ENCODE peak calls at places on chromosomes 11 and 22, in four cellular contexts. O is HEK293T, B is K562, M is HepG2. X is an unnamed sample.

GRCh38 chr11:125773516-125773915 is 5.1 kb downstream of the PATE2 start:
- DNase-seq in M (no peak), B (no peak), O (no peak), X (no peak)

GRCh38 chr11:105701098-105701497 is 91.2 kb downstream of the GRIA4 start:
- DNase-seq in O (no peak), M (no peak), B (no peak), X (no peak)

GRCh38 chr11:119338318-119338890 is 2.3 kb downstream of the C1QTNF5 start:
- DNase-seq in O (peak), M (peak), B (peak), X (no peak)

GRCh38 chr22:34841321-34841901 is 224.5 kb upstream of the ISX start:
- DNase-seq in O (no peak), M (no peak), B (no peak), X (no peak)

GRCh38 chr11:102800774-102801173 is 2.8 kb upstream of the MMP1 start:
- DNase-seq in B (no peak), M (no peak), O (no peak), X (no peak)

GRCh38 chr11:69052343-69053168 is 3.8 kb downstream of the TPCN2 start:
- DNase-seq in B (no peak), M (no peak), O (no peak), X (no peak)

GRCh38 chr22:18091916-18092526 is 14.2 kb downstream of the PEX26 start:
- DNase-seq in O (no peak), B (no peak), M (peak), X (no peak)

GRCh38 chr11:23725752-23726151 is 771.1 kb upstream of the LUZP2 start:
- DNase-seq in O (no peak), M (no peak), B (no peak), X (no peak)

GRCh38 chr22:43099095-43099494 is 9.9 kb upstream of the TTLL1 start:
- DNase-seq in M (no peak), B (no peak), O (no peak), X (no peak)

GRCh38 chr22:44930016-44930710 is 79.6 kb downstream of the PHF21B start:
- DNase-seq in O (no peak), M (no peak), B (no peak), X (no peak)

GRCh38 chr22:27561301-27561820 is 240.2 kb downstream of the MN1 start:
- DNase-seq in O (no peak), B (no peak), M (no peak), X (no peak)

GRCh38 chr11:72655014-72655413 is 19.2 kb downstream of the PDE2A start:
- DNase-seq in M (no peak), B (no peak), O (no peak), X (no peak)

GRCh38 chr11:35276396-35276795 is 137.4 kb downstream of the CD44 start:
- DNase-seq in O (no peak), B (no peak), M (no peak), X (no peak)

GRCh38 chr11:61129608-61130523 is 27.6 kb downstream of the CD5 start:
- DNase-seq in M (peak), O (peak), B (peak), X (peak)

GRCh38 chr11:91837649-91838330 is 386.8 kb upstream of the FAT3 start:
- DNase-seq in B (no peak), M (no peak), O (no peak), X (no peak)

GRCh38 chr22:37345863-37346514 is 63.7 kb downstream of the CYTH4 start:
- DNase-seq in M (no peak), B (no peak), O (no peak), X (no peak)

GRCh38 chr11:76287227-76287626 is 80.9 kb upstream of the WNT11 start:
- DNase-seq in O (no peak), M (no peak), B (no peak), X (no peak)

GRCh38 chr11:64355078-64355940 is 3.7 kb upstream of the RPS6KA4 start:
- DNase-seq in B (peak), O (peak), M (peak), X (no peak)

GRCh38 chr11:111259871-111260270 is 14.3 kb downstream of the POU2AF2 start:
- DNase-seq in O (no peak), B (no peak), M (no peak), X (no peak)

GRCh38 chr11:117572129-117572528 is 224.9 kb downstream of the DSCAML1 start:
- DNase-seq in O (no peak), B (no peak), M (no peak), X (no peak)

GRCh38 chr11:117570701-117571100 is 226.3 kb downstream of the DSCAML1 start:
- DNase-seq in M (no peak), B (no peak), O (no peak), X (no peak)

GRCh38 chr11:117574551-117574950 is 222.5 kb downstream of the DSCAML1 start:
- DNase-seq in O (no peak), B (no peak), M (no peak), X (no peak)

GRCh38 chr11:117573326-117573725 is 223.7 kb downstream of the DSCAML1 start:
- DNase-seq in B (no peak), M (no peak), O (no peak), X (no peak)

GRCh38 chr11:117572671-117573070 is 224.3 kb downstream of the DSCAML1 start:
- DNase-seq in M (no peak), B (no peak), O (no peak), X (no peak)
- TF ChIP-seq TARDBP in M (no peak), B (no peak), O (no peak), X (no peak)

GRCh38 chr11:114125959-114126358 is 66.4 kb downstream of the ZBTB16 start:
- DNase-seq in B (no peak), O (no peak), M (no peak), X (no peak)

GRCh38 chr11:114123692-114124330 is 64.3 kb downstream of the ZBTB16 start:
- DNase-seq in B (no peak), O (no peak), M (no peak), X (no peak)

GRCh38 chr11:114122668-114123067 is 63.2 kb downstream of the ZBTB16 start:
- DNase-seq in O (no peak), B (no peak), M (no peak), X (no peak)

GRCh38 chr11:114125531-114125930 is 66.0 kb downstream of the ZBTB16 start:
- DNase-seq in M (no peak), B (no peak), O (no peak), X (no peak)

GRCh38 chr11:114124601-114125144 is 65.2 kb downstream of the ZBTB16 start:
- DNase-seq in O (no peak), B (no peak), M (no peak), X (no peak)
- TF ChIP-seq TARDBP in O (no peak), B (no peak), M (no peak), X (no peak)

DNA sequence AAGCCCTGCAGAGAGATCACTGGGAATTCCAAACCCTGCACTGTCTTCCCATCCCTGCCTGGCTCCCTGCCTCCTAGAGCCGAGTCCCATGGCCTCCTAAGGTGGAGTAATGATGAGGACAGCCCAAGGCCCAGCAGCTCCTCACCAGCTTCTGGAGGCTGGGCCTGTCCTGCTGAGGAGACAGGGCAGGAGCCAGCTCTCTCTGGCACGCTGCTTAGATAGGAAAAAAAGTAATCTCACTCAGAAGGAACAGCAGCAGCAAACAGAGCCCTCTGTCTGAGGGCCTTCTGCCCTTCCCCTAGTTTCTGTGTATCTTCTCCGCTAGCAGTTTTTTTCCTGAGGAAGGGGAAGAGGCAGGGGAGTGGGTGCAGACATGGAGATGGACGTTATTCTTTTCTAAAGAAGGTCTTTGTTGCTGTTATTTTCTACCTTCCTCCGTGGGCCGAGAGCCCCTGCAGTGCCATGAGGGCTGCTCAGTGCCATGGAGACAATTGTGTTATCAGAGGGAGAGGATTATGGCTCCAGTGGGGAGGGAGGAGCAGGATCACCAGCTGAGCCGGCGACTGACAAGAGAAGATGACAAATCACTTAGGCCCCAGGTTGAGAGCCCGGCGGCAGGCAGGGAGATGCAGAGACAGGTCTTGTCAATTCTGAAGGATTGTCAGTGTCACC is 315.3 kb downstream of the BUD13 start:
- DNase-seq in M (no peak), O (peak), B (no peak), X (no peak)
- TF ChIP-seq TARDBP in M (no peak), O (no peak), B (no peak), X (no peak)

DNA sequence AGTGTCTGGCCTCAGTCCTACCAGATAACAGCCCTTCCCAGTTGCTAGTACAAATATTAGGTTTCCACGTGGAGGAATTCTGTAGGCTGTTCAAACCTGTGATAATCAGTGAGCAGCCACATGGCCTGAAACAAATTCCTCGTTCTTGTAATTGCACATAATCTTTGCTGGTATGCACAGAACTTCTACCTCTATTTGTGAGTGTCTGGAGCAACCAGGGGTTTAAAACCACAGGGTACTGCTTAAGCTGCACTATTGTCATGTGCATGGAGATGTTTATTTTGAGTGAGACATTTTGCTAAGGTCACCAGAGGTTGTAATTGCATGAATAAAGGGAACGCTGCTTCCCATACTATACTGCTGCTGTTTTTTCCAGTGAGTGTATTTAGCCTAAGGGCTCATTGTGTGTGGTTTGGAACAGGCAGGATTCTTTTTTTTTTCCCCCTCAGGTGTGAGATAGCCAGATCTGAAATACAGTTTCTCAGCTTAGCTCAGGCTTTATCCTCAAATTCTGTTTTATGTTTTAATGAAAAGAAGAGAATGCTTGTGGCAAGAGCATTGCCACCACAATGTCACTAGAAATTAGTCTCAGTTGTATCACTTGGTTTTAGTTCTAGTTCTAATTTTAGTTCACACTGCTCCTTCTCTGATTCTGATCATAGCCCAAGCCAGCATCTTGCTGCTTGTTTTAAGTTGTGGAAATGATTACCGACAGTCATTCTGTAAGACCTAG is 60.5 kb downstream of the CYB5R2 start:
- DNase-seq in O (no peak), B (no peak), M (peak), X (no peak)
- TF ChIP-seq TARDBP in O (no peak), B (no peak), M (no peak), X (no peak)

DNA sequence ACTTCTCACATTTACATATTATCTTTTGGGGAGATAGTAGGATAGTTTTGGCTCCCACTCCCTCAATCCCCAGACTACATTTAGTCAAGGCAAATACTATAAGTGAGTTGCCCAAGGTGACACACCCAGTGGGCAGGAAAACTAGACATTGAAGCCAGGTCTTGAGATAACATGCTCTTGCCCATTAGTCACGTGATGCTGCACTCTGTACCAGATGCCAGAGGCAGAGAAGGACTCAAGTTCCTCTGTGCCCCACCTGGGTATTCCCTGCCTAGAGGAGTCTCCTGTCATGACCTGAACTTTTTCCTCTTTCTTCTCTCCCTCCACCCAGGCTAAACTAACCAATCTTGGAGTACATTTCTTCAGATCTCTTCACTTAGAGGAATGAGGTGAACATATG is 484.9 kb downstream of the BUD13 start:
- DNase-seq in B (no peak), M (no peak), O (no peak), X (no peak)
- TF ChIP-seq TARDBP in B (no peak), M (no peak), O (no peak), X (no peak)

X was measured in GM12878.